ENCODE peak calls at places on chromosomes 11 and 22, in four cellular contexts. One of them, this sample, is unnamed.

GRCh38 chr11:25860677-25861445 is 471.1 kb upstream of the ANO3 start:
- DNase-seq in H1: no peak
- DNase-seq in K562: no peak
- DNase-seq in HepG2: no peak
- DNase-seq in this sample: no peak

GRCh38 chr22:28985581-28986290 is 75.9 kb downstream of the C22orf31 start:
- DNase-seq in HepG2: no peak
- DNase-seq in H1: no peak
- DNase-seq in K562: no peak
- DNase-seq in this sample: no peak

GRCh38 chr11:19027829-19028595 is 32.5 kb downstream of the MRGPRX2 start:
- DNase-seq in HepG2: peak; percentile 29
- DNase-seq in K562: no peak
- DNase-seq in H1: no peak
- DNase-seq in this sample: peak; percentile 43

GRCh38 chr11:119701591-119702260 is 27.3 kb downstream of the NECTIN1 start:
- DNase-seq in HepG2: no peak
- DNase-seq in H1: no peak
- DNase-seq in K562: no peak
- DNase-seq in this sample: no peak

GRCh38 chr22:47310601-47311000 is 548.2 kb downstream of the TBC1D22A start:
- DNase-seq in HepG2: no peak
- DNase-seq in K562: no peak
- DNase-seq in H1: no peak
- DNase-seq in this sample: peak; percentile 33

GRCh38 chr11:19853016-19853415 is 140.4 kb downstream of the NAV2 start:
- DNase-seq in H1: no peak
- DNase-seq in HepG2: no peak
- DNase-seq in K562: no peak
- DNase-seq in this sample: no peak

GRCh38 chr11:35038211-35038930 is 100.6 kb upstream of the CD44 start:
- DNase-seq in K562: peak; percentile 23
- DNase-seq in HepG2: no peak
- DNase-seq in H1: no peak
- DNase-seq in this sample: no peak

GRCh38 chr11:115266066-115266465 is 238.1 kb downstream of the CADM1 start:
- DNase-seq in HepG2: no peak
- DNase-seq in H1: no peak
- DNase-seq in K562: no peak
- DNase-seq in this sample: no peak

GRCh38 chr11:58774164-58774593 is 42.4 kb upstream of the GLYAT start:
- DNase-seq in K562: peak; percentile 78
- DNase-seq in HepG2: no peak
- DNase-seq in H1: no peak
- DNase-seq in this sample: no peak

GRCh38 chr11:131246589-131247164 is 123.7 kb upstream of the NTM start:
- DNase-seq in K562: peak; percentile 45
- DNase-seq in H1: peak; percentile 31
- DNase-seq in HepG2: peak; percentile 4
- DNase-seq in this sample: no peak

GRCh38 chr11:8863838-8864237 is 47.2 kb upstream of the AKIP1 start:
- DNase-seq in K562: no peak
- DNase-seq in HepG2: no peak
- DNase-seq in H1: no peak
- DNase-seq in this sample: no peak

GRCh38 chr11:107856180-107856980 is 2.2 kb downstream of the SLC35F2 start:
- DNase-seq in H1: no peak
- DNase-seq in HepG2: no peak
- DNase-seq in K562: peak; percentile 70
- DNase-seq in this sample: peak; percentile 33

GRCh38 chr11:118398797-118399564 is 2.4 kb upstream of the ATP5MG start:
- DNase-seq in H1: no peak
- DNase-seq in HepG2: no peak
- DNase-seq in K562: no peak
- DNase-seq in this sample: no peak

GRCh38 chr22:49827853-49828598 is at the start of gene BRD1:
- DNase-seq in K562: peak; percentile 70
- DNase-seq in H1: no peak
- DNase-seq in HepG2: no peak
- DNase-seq in this sample: no peak

GRCh38 chr11:32374261-32374711 is 61.1 kb downstream of the WT1 start:
- DNase-seq in HepG2: peak; percentile 62
- DNase-seq in H1: peak; percentile 46
- DNase-seq in K562: peak; percentile 89
- DNase-seq in this sample: peak; percentile 19

GRCh38 chr11:1917523-1918435 is 1.7 kb upstream of the TNNT3 start:
- DNase-seq in K562: no peak
- DNase-seq in H1: no peak
- DNase-seq in HepG2: no peak
- DNase-seq in this sample: no peak
- TF ChIP-seq FOSL1 in K562: no peak
- TF ChIP-seq FOSL1 in H1: no peak
- TF ChIP-seq FOSL1 in HepG2: no peak
- TF ChIP-seq FOSL1 in this sample: no peak

GRCh38 chr22:34427436-34427835 is 507.2 kb upstream of the LARGE1 start:
- DNase-seq in HepG2: no peak
- DNase-seq in K562: no peak
- DNase-seq in H1: no peak
- DNase-seq in this sample: no peak
- TF ChIP-seq FOSL1 in HepG2: no peak
- TF ChIP-seq FOSL1 in K562: no peak
- TF ChIP-seq FOSL1 in H1: no peak
- TF ChIP-seq FOSL1 in this sample: no peak

GRCh38 chr11:74579577-74580270 is 12.7 kb upstream of the POLD3 start:
- DNase-seq in HepG2: no peak
- DNase-seq in K562: no peak
- DNase-seq in H1: no peak
- DNase-seq in this sample: no peak
- TF ChIP-seq FOSL1 in HepG2: no peak
- TF ChIP-seq FOSL1 in K562: no peak
- TF ChIP-seq FOSL1 in H1: no peak
- TF ChIP-seq FOSL1 in this sample: no peak

DNA sequence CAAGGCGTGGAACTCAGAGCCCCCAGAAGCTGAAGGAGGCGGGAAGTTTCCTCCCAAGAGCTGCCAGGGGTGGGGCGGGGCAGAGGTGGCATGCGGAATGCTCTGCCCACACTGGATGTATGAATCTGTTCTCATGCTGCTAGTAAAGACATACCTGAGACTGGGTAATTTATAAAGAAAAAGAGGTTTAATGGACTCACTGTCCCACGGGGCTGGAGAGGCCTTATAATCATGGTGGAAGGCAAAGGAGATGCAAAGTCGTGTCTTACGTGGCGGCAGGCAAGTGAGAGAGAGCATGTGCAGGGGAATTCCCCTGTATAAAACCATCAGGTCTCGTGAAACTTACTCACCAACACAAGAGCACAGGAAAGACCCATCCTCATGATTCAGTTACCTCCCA is 57.6 kb downstream of the SMIM38 start:
- DNase-seq in K562: no peak
- DNase-seq in H1: no peak
- DNase-seq in HepG2: no peak
- DNase-seq in this sample: no peak
- TF ChIP-seq FOSL1 in K562: no peak
- TF ChIP-seq FOSL1 in H1: no peak
- TF ChIP-seq FOSL1 in HepG2: no peak
- TF ChIP-seq FOSL1 in this sample: no peak